ENCODE peak calls at places on chromosomes 2 and 18, in five cellular contexts. I is HCT116, N is tibial artery, K is heart left ventricle, E is SK-N-SH. H is an unnamed sample. For H3K4me1, the result is how much of the 10 kb centered on the place peaks cover.

GRCh38 chr2:21161122-21161521 is 37.4 kb downstream of the TDRD15 start:
- DNase-seq in I (no peak), N (no peak), K (no peak), E (no peak), H (no peak)

GRCh38 chr18:14930076-14930475 is 182.1 kb downstream of the ANKRD30B start:
- DNase-seq in I (no peak), N (no peak), K (no peak), E (no peak), H (no peak)

GRCh38 chr2:28904802-28905499 is 10.5 kb downstream of the WDR43 start:
- DNase-seq in I (no peak), N (no peak), K (no peak), E (no peak), H (peak)

GRCh38 chr18:57889841-57890240 is 86.7 kb upstream of the ATP8B1 start:
- DNase-seq in I (no peak), N (no peak), K (no peak), E (no peak), H (no peak)

GRCh38 chr2:11724151-11724550 is 22.3 kb upstream of the LPIN1 start:
- DNase-seq in I (no peak), N (no peak), K (no peak), E (no peak), H (no peak)

GRCh38 chr2:111202266-111203040 is 81.7 kb downstream of the BCL2L11 start:
- DNase-seq in I (no peak), N (no peak), K (no peak), E (no peak), H (no peak)

GRCh38 chr2:25453199-25453903 is 111.6 kb upstream of the DNMT3A start:
- DNase-seq in I (no peak), N (no peak), K (no peak), E (no peak), H (peak)

GRCh38 chr2:60437080-60437765 is 116.2 kb downstream of the BCL11A start:
- DNase-seq in I (no peak), N (no peak), K (no peak), E (no peak), H (no peak)

GRCh38 chr2:18045230-18045629 is 166.8 kb downstream of the KCNS3 start:
- DNase-seq in I (no peak), N (no peak), K (no peak), E (no peak), H (no peak)

GRCh38 chr2:237096201-237096600 is 10.5 kb downstream of the COPS8 start:
- DNase-seq in I (no peak), N (no peak), K (no peak), E (no peak), H (no peak)

GRCh38 chr2:20052229-20052871 is 922 bp upstream of the LAPTM4A start:
- DNase-seq in I (no peak), N (no peak), K (no peak), E (no peak), H (peak)

GRCh38 chr2:119678021-119678656 is 862 bp upstream of the TMEM177 start:
- DNase-seq in I (no peak), N (no peak), K (no peak), E (peak), H (no peak)

GRCh38 chr2:100423631-100424030 is 6.2 kb upstream of the CHST10 start:
- DNase-seq in I (no peak), N (no peak), K (no peak), E (no peak), H (no peak)

GRCh38 chr2:217270801-217271121 is 410.9 kb upstream of the TNP1 start:
- DNase-seq in I (no peak), N (no peak), K (no peak), E (no peak), H (no peak)
- H3K27ac ChIP-seq in I (no peak), N (no peak), K (no peak), E (no peak), H (no peak)

DNA sequence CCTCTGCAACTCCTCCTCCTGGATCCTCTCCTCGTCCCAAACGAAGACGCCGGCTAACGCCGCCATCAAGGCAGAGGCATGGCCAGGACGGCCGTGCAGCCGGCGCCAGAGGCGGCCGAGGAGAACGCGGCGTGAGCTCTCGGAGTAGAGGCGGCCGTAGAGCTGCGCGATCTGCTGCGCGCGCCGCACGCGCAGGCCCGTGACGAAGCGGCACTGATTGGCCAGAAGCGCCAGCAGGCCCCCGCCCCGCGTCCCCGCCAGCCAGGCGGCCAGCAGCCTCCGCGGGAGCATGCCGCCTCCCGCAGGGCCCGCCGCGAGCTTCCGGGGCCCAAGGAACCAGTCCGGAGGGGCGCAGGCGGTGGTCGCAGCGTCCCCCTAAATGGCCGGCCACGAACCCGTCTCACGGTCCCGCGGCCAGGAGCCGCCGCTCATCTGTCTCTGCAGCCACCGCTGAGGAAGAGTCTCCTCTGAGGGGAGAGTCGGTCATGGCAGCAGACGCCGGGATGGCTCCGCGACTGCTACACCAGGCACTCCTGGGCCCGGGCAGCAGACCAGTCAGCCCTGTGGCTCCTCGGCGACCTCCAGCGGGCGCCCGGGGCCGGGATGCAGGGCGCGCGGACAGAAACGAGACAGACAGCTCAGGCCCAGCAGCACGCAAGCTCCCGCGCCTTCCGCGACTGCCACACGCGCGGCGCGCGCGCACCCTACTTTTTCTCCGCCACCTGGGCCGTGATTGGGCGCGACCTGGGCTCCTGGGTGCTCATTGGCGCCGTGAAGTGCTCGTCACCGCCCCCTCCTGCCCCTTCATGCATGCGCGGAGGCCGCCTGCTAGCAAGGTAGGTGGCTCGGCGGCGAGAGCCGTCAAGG is at the start of gene STARD7:
- DNase-seq in I (peak), N (peak), K (peak), E (peak), H (peak)
- H3K4me1 ChIP-seq in I (under half), N (under half), K (half or more), E (under half), H (under half)

GRCh38 chr18:22279741-22280452 is 110.5 kb downstream of the GATA6 start:
- DNase-seq in I (no peak), N (no peak), K (no peak), E (no peak), H (no peak)

GRCh38 chr18:22280453-22280750 is 111.0 kb downstream of the GATA6 start:
- DNase-seq in I (no peak), N (no peak), K (no peak), E (no peak), H (no peak)

GRCh38 chr18:22283397-22283796 is 114.0 kb downstream of the GATA6 start:
- DNase-seq in I (no peak), N (no peak), K (no peak), E (no peak), H (no peak)

GRCh38 chr18:22284581-22285230 is 115.3 kb downstream of the GATA6 start:
- DNase-seq in I (no peak), N (no peak), K (no peak), E (no peak), H (no peak)

DNA sequence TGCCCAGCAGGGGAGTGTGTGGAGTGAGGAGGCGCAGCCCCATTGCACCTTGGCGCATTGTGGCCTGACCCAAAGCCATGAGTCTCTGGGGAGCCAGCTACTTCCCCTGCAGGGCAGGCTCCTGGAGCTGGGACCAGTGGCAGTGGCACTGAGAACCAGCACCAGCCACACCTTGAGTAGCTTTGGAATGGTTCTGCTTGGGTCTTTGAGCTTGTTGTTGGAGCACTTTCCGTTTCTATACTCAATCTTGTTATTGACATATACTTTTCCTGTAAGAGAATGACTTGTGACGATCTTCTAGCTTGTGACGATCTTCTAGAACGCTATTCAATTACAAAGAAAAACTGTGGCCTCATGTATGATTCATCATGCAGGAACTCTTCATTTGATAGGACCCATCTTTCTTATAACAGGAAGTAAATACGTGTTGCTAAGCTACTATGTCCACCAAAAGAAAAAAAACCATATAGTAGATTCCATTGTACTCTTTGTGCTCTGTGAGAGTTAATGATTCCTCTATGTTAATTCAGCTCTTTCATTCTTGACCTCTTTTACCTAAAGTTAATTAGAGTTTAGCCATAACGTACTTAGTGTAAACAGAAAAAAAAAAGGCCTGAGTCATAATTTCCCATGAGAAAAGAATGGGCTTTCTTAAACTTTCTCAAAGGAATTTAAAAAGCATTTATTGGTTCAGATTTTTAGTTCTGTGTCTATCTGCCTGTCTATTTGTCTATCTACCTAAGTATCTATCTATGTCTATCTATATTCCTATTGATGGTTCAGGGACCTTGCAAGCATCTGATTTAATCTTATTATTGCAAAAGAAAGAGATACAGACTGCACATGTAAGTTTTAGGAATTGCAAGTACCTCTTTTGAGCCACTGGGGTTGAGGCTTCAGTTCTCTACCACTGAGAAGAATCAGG is 113.2 kb downstream of the GATA6 start:
- DNase-seq in I (peak), N (no peak), K (no peak), E (no peak), H (peak)
- H3K27ac ChIP-seq in I (no peak), N (no peak), K (peak), E (no peak), H (no peak)

DNA sequence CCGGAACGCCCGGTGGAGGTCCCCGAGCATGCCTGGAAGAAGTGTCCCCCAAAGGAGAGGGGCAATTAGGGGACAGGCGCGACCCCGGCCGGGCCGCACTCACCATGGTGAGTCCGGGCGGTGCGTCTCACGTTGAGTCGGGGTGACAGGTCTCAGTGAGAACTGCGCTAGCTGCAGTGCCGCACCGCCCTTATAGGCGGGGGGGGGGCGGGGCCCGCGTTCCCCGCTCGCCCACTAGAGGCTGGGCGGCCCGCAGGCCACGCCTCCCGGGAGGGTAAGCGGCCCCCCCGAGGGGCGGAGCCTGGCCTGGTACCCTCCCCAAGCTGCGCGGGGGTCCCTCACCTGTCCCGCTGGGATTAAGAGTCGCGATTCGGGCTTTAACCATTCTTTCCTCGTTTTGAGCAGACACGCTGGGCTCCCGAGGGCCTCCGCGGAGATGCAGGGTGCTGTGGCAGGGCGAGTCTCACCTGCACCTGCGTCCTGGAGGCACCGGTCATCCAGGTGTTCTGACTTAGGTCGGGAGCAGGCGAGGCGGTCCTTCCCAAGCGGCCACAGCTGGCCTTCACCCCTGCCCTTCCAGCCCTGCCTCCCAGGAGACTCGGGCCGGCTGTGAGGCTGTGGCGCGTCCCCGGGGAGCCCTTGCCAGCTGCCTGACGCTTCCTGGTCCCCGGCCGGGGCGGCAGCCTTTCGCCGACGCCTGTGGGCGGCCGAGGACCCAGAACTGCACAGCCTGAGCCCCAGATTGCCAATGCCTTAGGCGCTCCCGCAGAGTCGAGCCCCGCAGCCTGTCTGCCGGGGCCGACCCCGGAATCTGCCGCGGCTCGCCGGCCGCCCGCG is at the start of gene TUBA4A:
- DNase-seq in I (peak), N (peak), K (peak), E (peak), H (no peak)
- H3K4me1 ChIP-seq in I (half or more), N (under half), K (under half), E (under half), H (under half)

DNA sequence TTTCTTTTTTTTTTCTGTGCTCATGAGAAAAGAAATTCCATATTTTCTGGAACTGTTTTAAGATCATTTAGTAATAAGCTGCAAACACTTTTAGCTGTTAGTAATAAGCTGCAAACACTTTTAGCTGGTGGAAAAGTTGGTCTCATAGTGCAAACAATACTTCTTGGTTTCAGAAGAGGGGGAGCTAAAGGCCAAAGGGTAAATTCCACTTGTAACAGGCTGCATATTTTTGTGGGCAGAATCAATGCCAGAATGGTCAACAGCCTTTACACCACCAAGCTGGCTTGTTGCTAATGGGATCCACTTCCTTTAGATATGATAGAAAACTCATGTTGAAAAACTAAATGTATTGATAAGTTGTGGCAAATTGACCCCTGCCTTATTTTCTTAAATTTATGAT is 356.8 kb downstream of the NR4A2 start:
- DNase-seq in I (no peak), N (no peak), K (no peak), E (no peak), H (no peak)
- H3K27ac ChIP-seq in I (no peak), N (no peak), K (no peak), E (no peak), H (no peak)

GRCh38 chr2:226649201-226649600 is 150.4 kb downstream of the IRS1 start:
- DNase-seq in I (no peak), N (no peak), K (no peak), E (no peak), H (no peak)
- H3K4me1 ChIP-seq in I (half or more), N (under half), K (under half), E (under half), H (under half)

GRCh38 chr18:23067236-23067635 is 68.0 kb upstream of the CABLES1 start:
- DNase-seq in I (no peak), N (no peak), K (no peak), E (no peak), H (no peak)
- H3K27ac ChIP-seq in I (no peak), N (no peak), K (no peak), E (no peak), H (no peak)

DNA sequence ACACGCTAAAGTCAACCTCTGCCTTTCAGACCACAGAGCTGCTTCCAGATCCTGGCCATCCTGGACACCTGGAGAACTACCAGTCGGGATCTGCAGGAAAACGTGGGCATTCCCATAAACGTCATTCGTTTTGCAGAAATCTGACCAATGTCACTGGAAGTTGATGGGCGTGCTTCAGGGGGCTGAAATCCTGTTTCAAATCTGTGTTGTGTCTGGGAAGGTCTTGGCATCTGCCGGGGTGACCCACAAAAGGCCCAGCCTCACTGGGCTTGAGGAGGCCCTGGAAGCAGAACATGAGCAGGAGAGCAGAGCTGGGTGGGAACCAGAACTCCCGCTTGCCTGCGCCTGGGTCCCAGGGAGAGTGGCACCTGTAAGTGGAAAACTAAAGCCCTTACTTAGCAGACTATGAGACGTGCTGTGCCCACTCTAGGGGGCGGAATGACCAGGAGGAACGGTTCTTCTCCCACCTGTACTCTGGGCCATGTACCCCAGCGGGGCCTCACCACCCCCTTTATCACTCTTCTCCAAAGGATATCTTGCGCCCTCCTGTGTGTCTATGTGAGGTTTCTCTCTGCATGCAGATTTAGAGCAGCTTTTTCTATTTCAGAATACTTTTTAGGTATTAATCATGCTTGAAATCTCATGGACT is 200.9 kb downstream of the FAM210A start:
- DNase-seq in I (no peak), N (no peak), K (no peak), E (no peak), H (no peak)
- H3K4me1 ChIP-seq in I (under half), N (under half), K (under half), E (under half), H (under half)

DNA sequence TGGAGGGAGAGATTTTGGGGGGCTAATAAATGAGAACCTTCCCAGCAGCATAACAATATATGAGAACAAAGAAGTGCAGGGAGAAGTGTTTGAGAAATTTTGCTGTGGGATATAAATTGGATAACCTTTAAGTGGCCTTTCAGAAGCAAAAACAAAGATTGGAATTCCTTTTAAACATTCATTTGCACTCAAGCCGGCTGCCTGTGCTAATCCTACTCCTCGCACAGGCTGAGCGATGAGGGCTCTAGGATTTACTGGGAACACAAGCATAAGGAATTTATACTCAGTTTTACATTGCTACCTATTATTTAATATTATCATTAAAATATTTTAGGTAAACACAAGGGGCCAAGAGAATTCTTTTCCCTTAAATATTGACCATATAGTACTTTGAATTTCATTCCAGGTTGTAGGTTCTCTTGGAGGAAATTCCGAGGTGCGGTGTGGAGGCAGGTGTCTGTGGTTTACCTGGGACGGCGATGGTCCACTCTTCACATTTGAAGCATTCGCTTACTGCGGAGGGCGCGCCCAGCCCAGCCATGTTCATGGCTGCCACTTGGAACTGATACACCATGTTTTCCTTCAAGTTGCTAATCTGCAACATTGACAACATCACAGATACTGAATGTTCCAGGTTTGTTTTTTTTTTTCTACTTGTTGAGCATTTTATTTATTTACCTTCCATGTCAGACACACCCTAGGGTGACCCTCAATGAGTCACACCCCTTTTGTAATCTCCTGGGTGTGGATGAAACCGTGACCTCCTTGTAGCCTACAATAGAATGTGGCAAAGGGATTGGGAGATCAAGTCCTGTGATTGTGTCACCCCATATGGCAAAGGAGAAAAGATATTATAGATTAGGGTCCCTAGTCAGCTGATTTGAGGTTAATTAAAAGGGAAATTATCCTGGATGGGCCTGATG is 100.1 kb downstream of the MYOM1 start:
- DNase-seq in I (no peak), N (no peak), K (no peak), E (no peak), H (no peak)
- H3K27ac ChIP-seq in I (no peak), N (no peak), K (no peak), E (no peak), H (no peak)